ENCODE peak calls at places on chromosomes 12 and 14, in five cellular contexts. R is endothelial cell of umbilical vein, V is IMR-90, B is esophagus muscularis mucosa, Y is uterus. O is an unnamed sample.

GRCh38 chr14:43399289-43399688 is 1107.8 kb downstream of the FSCB start:
- DNase-seq in R (no peak), V (no peak), B (no peak), Y (no peak), O (no peak)

GRCh38 chr12:40733871-40734270 is 41.6 kb downstream of the CNTN1 start:
- DNase-seq in R (no peak), V (no peak), B (no peak), Y (no peak), O (no peak)

GRCh38 chr12:104436790-104437189 is 20.0 kb upstream of the CHST11 start:
- DNase-seq in R (no peak), V (no peak), B (no peak), Y (no peak), O (no peak)

GRCh38 chr12:76762556-76762955 is 1.4 kb upstream of the ZDHHC17 start:
- DNase-seq in R (peak), V (no peak), B (no peak), Y (no peak), O (no peak)

GRCh38 chr14:100537701-100538565 is 49.3 kb downstream of the BEGAIN start:
- DNase-seq in R (no peak), V (no peak), B (no peak), Y (peak), O (no peak)

GRCh38 chr14:105226198-105226597 is 22.1 kb upstream of the BTBD6 start:
- DNase-seq in R (no peak), V (no peak), B (no peak), Y (no peak), O (no peak)

GRCh38 chr12:109241936-109242335 is 67.1 kb downstream of the FOXN4 start:
- DNase-seq in R (no peak), V (no peak), B (no peak), Y (no peak), O (no peak)

GRCh38 chr14:100393362-100393761 is 70.2 kb downstream of the SLC25A47 start:
- DNase-seq in R (no peak), V (no peak), B (no peak), Y (no peak), O (no peak)

GRCh38 chr14:89053303-89053702 is 228.9 kb downstream of the TTC8 start:
- DNase-seq in R (no peak), V (no peak), B (peak), Y (no peak), O (no peak)

GRCh38 chr14:62209287-62209899 is 447.2 kb downstream of the SNAPC1 start:
- DNase-seq in R (peak), V (peak), B (no peak), Y (no peak), O (no peak)

GRCh38 chr12:92541024-92541423 is 161.8 kb upstream of the PLEKHG7 start:
- DNase-seq in R (no peak), V (no peak), B (no peak), Y (no peak), O (no peak)

GRCh38 chr14:89598548-89599186 is 181.6 kb upstream of the FOXN3 start:
- DNase-seq in R (no peak), V (peak), B (no peak), Y (no peak), O (peak)

GRCh38 chr12:60209933-60210332 is 614.1 kb downstream of the SLC16A7 start:
- DNase-seq in R (no peak), V (no peak), B (no peak), Y (no peak), O (no peak)

GRCh38 chr12:115870021-115870420 is 407.5 kb downstream of the MED13L start:
- DNase-seq in R (no peak), V (no peak), B (no peak), Y (no peak), O (no peak)

GRCh38 chr12:56987011-56987410 is 19.3 kb downstream of the ZBTB39 start:
- DNase-seq in R (no peak), V (no peak), B (peak), Y (no peak), O (no peak)

GRCh38 chr12:124523071-124523470 is 44.3 kb downstream of the NCOR2 start:
- DNase-seq in R (peak), V (no peak), B (no peak), Y (no peak), O (no peak)

GRCh38 chr14:73829526-73830431 is 21.9 kb upstream of the PTGR2 start:
- DNase-seq in R (peak), V (peak), B (no peak), Y (no peak), O (peak)

GRCh38 chr12:53499261-53500118 is at the start of gene MAP3K12:
- DNase-seq in R (peak), V (peak), B (peak), Y (peak), O (peak)

GRCh38 chr14:71142375-71143038 is 235.2 kb downstream of the PCNX1 start:
- DNase-seq in R (peak), V (peak), B (no peak), Y (no peak), O (no peak)

GRCh38 chr14:61347771-61348443 is 26.5 kb downstream of the PRKCH start:
- DNase-seq in R (no peak), V (no peak), B (no peak), Y (no peak), O (no peak)

GRCh38 chr12:51442324-51442723 is 17.7 kb downstream of the SLC4A8 start:
- DNase-seq in R (no peak), V (peak), B (no peak), Y (no peak), O (no peak)

GRCh38 chr14:81519200-81519998 is 14.3 kb downstream of the SEL1L start:
- DNase-seq in R (peak), V (no peak), B (no peak), Y (no peak), O (no peak)

GRCh38 chr14:59280961-59281360 is 92.5 kb downstream of the DAAM1 start:
- DNase-seq in R (no peak), V (no peak), B (no peak), Y (no peak), O (no peak)

DNA sequence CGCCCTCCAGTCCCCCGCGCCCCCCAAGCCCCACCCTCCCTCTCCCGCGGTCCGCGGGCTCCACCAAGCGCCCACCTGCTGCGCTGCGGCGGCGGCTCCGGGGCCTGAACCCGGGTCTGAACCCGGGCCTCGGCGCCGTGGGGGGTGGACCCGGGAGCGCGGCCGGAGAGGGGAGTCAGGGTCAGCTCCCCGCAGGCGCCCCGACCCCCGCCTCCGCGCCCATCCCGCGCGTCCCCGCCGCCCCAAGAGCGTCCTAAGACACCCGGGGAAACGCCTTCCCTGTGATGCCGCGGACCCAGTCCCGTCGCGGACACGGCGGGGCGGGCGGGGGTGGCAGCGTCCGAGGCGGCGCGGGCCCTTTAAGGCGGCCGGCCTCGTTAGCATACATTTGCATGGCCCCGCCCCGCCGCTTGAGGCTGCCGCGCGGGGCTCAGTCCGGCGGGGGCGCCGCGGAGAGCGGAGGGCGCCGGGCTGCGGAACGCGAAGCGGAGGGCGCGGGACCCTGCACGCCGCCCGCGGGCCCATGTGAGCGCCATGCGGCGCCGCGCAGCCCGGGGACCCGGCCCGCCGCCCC is at the start of gene MMP17:
- DNase-seq in R (peak), V (peak), B (no peak), Y (no peak), O (peak)
- TF ChIP-seq POLR2A in R (peak), V (peak), B (no peak), Y (no peak), O (no peak)

DNA sequence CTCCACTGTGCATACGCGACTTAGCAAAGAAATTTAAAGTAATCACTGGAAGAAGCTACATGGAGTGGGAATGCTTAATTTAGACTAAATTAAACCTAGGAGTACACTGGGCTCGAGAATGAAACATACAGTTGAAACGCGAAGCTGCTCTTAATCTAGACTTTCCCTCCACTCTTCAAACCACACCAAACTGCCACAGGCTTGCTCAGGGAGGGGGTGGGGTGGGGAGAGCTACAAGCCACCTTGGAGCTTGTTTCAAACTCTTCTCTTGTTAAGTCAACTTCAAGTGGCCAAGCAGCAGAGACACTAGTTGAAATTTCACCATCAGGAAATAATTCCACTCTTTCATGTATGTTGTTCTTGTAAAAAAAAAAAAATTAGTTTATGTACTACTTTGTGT is 69.9 kb downstream of the SLC38A1 start:
- DNase-seq in R (no peak), V (no peak), B (no peak), Y (no peak), O (no peak)
- TF ChIP-seq POLR2A in R (no peak), V (no peak), B (no peak), Y (no peak), O (no peak)

GRCh38 chr14:22871962-22872832 is 657 bp downstream of the LRP10 start:
- DNase-seq in R (peak), V (peak), B (peak), Y (peak), O (peak)
- TF ChIP-seq POLR2A in R (peak), V (no peak), B (no peak), Y (peak), O (no peak)

GRCh38 chr12:25958254-25959068 is at the start of gene RASSF8:
- DNase-seq in R (peak), V (peak), B (no peak), Y (peak), O (peak)
- TF ChIP-seq POLR2A in R (peak), V (peak), B (no peak), Y (peak), O (no peak)

DNA sequence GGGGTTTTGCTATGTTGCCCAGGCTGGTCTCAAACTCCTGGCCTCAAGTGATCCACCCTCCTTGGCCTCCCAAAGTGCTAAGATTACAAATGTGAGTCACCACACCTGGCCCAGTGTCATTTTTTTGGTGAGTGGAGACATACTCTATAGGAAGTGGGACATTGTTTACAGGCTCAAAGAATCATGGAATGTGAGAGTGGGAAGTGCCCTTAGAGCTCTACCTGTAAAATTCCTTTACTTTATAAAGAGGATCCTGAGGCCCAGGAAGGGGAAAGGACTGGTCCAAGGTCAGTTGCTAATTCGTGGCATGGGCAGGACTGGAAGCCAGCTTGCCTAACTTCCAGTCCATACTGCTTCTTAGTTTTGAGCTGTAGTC is 8.7 kb upstream of the ADCK1 start:
- DNase-seq in R (no peak), V (no peak), B (no peak), Y (no peak), O (no peak)
- TF ChIP-seq POLR2A in R (no peak), V (no peak), B (no peak), Y (no peak), O (no peak)

GRCh38 chr12:19439059-19440018 is at the start of gene AEBP2:
- DNase-seq in R (peak), V (peak), B (peak), Y (peak), O (peak)
- TF ChIP-seq POLR2A in R (peak), V (peak), B (peak), Y (peak), O (peak)